ENCODE peak calls at places on chromosomes 16 and 17, in six cellular contexts. One of them, this sample, is unnamed.

GRCh38 chr17:78922876-78923498 is 2.2 kb downstream of the TIMP2 start:
- DNase-seq in ovary: peak
- DNase-seq in mammary epithelial cell: no peak
- DNase-seq in heart left ventricle: no peak
- DNase-seq in CD8-positive, alpha-beta T cell: no peak
- DNase-seq in neural progenitor cell: no peak
- DNase-seq in this sample: no peak

GRCh38 chr16:88754912-88755744 is 29.9 kb downstream of the PIEZO1 start:
- DNase-seq in ovary: no peak
- DNase-seq in mammary epithelial cell: peak
- DNase-seq in heart left ventricle: no peak
- DNase-seq in CD8-positive, alpha-beta T cell: peak
- DNase-seq in neural progenitor cell: peak
- DNase-seq in this sample: no peak

GRCh38 chr16:5175263-5175662 is 77.7 kb upstream of the EEF2KMT start:
- DNase-seq in ovary: no peak
- DNase-seq in mammary epithelial cell: no peak
- DNase-seq in heart left ventricle: no peak
- DNase-seq in CD8-positive, alpha-beta T cell: no peak
- DNase-seq in neural progenitor cell: no peak
- DNase-seq in this sample: no peak

GRCh38 chr17:2075336-2076056 is 20.6 kb downstream of the HIC1 start:
- DNase-seq in ovary: peak
- DNase-seq in mammary epithelial cell: peak
- DNase-seq in heart left ventricle: peak
- DNase-seq in CD8-positive, alpha-beta T cell: no peak
- DNase-seq in neural progenitor cell: peak
- DNase-seq in this sample: peak

GRCh38 chr16:30665155-30665829 is 7.1 kb downstream of the FBRS start:
- DNase-seq in ovary: no peak
- DNase-seq in mammary epithelial cell: no peak
- DNase-seq in heart left ventricle: no peak
- DNase-seq in CD8-positive, alpha-beta T cell: no peak
- DNase-seq in neural progenitor cell: no peak
- DNase-seq in this sample: no peak

GRCh38 chr17:44002141-44002848 is 2.1 kb upstream of the NAGS start:
- DNase-seq in ovary: no peak
- DNase-seq in mammary epithelial cell: peak
- DNase-seq in heart left ventricle: no peak
- DNase-seq in CD8-positive, alpha-beta T cell: no peak
- DNase-seq in neural progenitor cell: no peak
- DNase-seq in this sample: no peak

GRCh38 chr17:82858376-82859126 is 18.7 kb upstream of the ZNF750 start:
- DNase-seq in ovary: no peak
- DNase-seq in mammary epithelial cell: peak
- DNase-seq in heart left ventricle: no peak
- DNase-seq in CD8-positive, alpha-beta T cell: peak
- DNase-seq in neural progenitor cell: no peak
- DNase-seq in this sample: peak

GRCh38 chr17:9230861-9231260 is 209.6 kb downstream of the NTN1 start:
- DNase-seq in ovary: no peak
- DNase-seq in mammary epithelial cell: no peak
- DNase-seq in heart left ventricle: peak
- DNase-seq in CD8-positive, alpha-beta T cell: no peak
- DNase-seq in neural progenitor cell: no peak
- DNase-seq in this sample: no peak

GRCh38 chr17:55442953-55443683 is 21.5 kb upstream of the MMD start:
- DNase-seq in ovary: no peak
- DNase-seq in mammary epithelial cell: no peak
- DNase-seq in heart left ventricle: no peak
- DNase-seq in CD8-positive, alpha-beta T cell: no peak
- DNase-seq in neural progenitor cell: no peak
- DNase-seq in this sample: no peak

GRCh38 chr16:87163637-87164036 is 153.6 kb downstream of the C16orf95 start:
- DNase-seq in ovary: no peak
- DNase-seq in mammary epithelial cell: no peak
- DNase-seq in heart left ventricle: no peak
- DNase-seq in CD8-positive, alpha-beta T cell: no peak
- DNase-seq in neural progenitor cell: no peak
- DNase-seq in this sample: no peak

GRCh38 chr17:9244066-9245052 is 223.0 kb downstream of the NTN1 start:
- DNase-seq in ovary: peak
- DNase-seq in mammary epithelial cell: no peak
- DNase-seq in heart left ventricle: no peak
- DNase-seq in CD8-positive, alpha-beta T cell: no peak
- DNase-seq in neural progenitor cell: no peak
- DNase-seq in this sample: no peak

GRCh38 chr16:79950932-79951719 is 350.6 kb upstream of the MAF start:
- DNase-seq in ovary: no peak
- DNase-seq in mammary epithelial cell: no peak
- DNase-seq in heart left ventricle: no peak
- DNase-seq in CD8-positive, alpha-beta T cell: no peak
- DNase-seq in neural progenitor cell: no peak
- DNase-seq in this sample: no peak

GRCh38 chr16:87463722-87464690 is 28.8 kb downstream of the ZCCHC14 start:
- DNase-seq in ovary: no peak
- DNase-seq in mammary epithelial cell: no peak
- DNase-seq in heart left ventricle: no peak
- DNase-seq in CD8-positive, alpha-beta T cell: peak
- DNase-seq in neural progenitor cell: no peak
- DNase-seq in this sample: peak

GRCh38 chr17:77148109-77148958 is 7.6 kb downstream of the SEC14L1 start:
- DNase-seq in ovary: no peak
- DNase-seq in mammary epithelial cell: no peak
- DNase-seq in heart left ventricle: no peak
- DNase-seq in CD8-positive, alpha-beta T cell: no peak
- DNase-seq in neural progenitor cell: no peak
- DNase-seq in this sample: no peak

GRCh38 chr17:61403846-61404701 is 4.4 kb downstream of the TBX2 start:
- DNase-seq in ovary: peak
- DNase-seq in mammary epithelial cell: no peak
- DNase-seq in heart left ventricle: peak
- DNase-seq in CD8-positive, alpha-beta T cell: no peak
- DNase-seq in neural progenitor cell: peak
- DNase-seq in this sample: peak

GRCh38 chr16:77677129-77677528 is 45.2 kb upstream of the NUDT7 start:
- DNase-seq in ovary: no peak
- DNase-seq in mammary epithelial cell: peak
- DNase-seq in heart left ventricle: no peak
- DNase-seq in CD8-positive, alpha-beta T cell: no peak
- DNase-seq in neural progenitor cell: no peak
- DNase-seq in this sample: no peak

GRCh38 chr16:1543085-1543896 is 9.8 kb downstream of the TMEM204 start:
- DNase-seq in ovary: no peak
- DNase-seq in mammary epithelial cell: peak
- DNase-seq in heart left ventricle: peak
- DNase-seq in CD8-positive, alpha-beta T cell: peak
- DNase-seq in neural progenitor cell: peak
- DNase-seq in this sample: peak

GRCh38 chr17:80790021-80790765 is 201.4 kb upstream of the CHMP6 start:
- DNase-seq in ovary: no peak
- DNase-seq in mammary epithelial cell: no peak
- DNase-seq in heart left ventricle: no peak
- DNase-seq in CD8-positive, alpha-beta T cell: peak
- DNase-seq in neural progenitor cell: no peak
- DNase-seq in this sample: no peak

GRCh38 chr16:3954411-3954921 is 74.0 kb upstream of the CREBBP start:
- DNase-seq in ovary: peak
- DNase-seq in mammary epithelial cell: no peak
- DNase-seq in heart left ventricle: no peak
- DNase-seq in CD8-positive, alpha-beta T cell: no peak
- DNase-seq in neural progenitor cell: no peak
- DNase-seq in this sample: no peak

GRCh38 chr17:36864827-36865320 is 72.4 kb upstream of the LHX1 start:
- DNase-seq in ovary: no peak
- DNase-seq in mammary epithelial cell: no peak
- DNase-seq in heart left ventricle: no peak
- DNase-seq in CD8-positive, alpha-beta T cell: no peak
- DNase-seq in neural progenitor cell: no peak
- DNase-seq in this sample: no peak

GRCh38 chr16:69544099-69544498 is 21.7 kb upstream of the NFAT5 start:
- DNase-seq in ovary: no peak
- DNase-seq in mammary epithelial cell: no peak
- DNase-seq in heart left ventricle: no peak
- DNase-seq in CD8-positive, alpha-beta T cell: no peak
- DNase-seq in neural progenitor cell: no peak
- DNase-seq in this sample: no peak

GRCh38 chr17:75844530-75845057 is 390 bp upstream of the UNC13D start:
- DNase-seq in ovary: peak
- DNase-seq in mammary epithelial cell: peak
- DNase-seq in heart left ventricle: no peak
- DNase-seq in CD8-positive, alpha-beta T cell: no peak
- DNase-seq in neural progenitor cell: no peak
- DNase-seq in this sample: peak

GRCh38 chr17:75840779-75841123 is 3.5 kb downstream of the UNC13D start:
- DNase-seq in ovary: no peak
- DNase-seq in mammary epithelial cell: no peak
- DNase-seq in heart left ventricle: no peak
- DNase-seq in CD8-positive, alpha-beta T cell: no peak
- DNase-seq in neural progenitor cell: no peak
- DNase-seq in this sample: no peak

GRCh38 chr17:75842963-75843576 is 1.1 kb downstream of the UNC13D start:
- DNase-seq in ovary: no peak
- DNase-seq in mammary epithelial cell: no peak
- DNase-seq in heart left ventricle: no peak
- DNase-seq in CD8-positive, alpha-beta T cell: peak
- DNase-seq in neural progenitor cell: no peak
- DNase-seq in this sample: no peak

GRCh38 chr17:75843577-75844529 is at the start of gene UNC13D:
- DNase-seq in ovary: no peak
- DNase-seq in mammary epithelial cell: peak
- DNase-seq in heart left ventricle: no peak
- DNase-seq in CD8-positive, alpha-beta T cell: peak
- DNase-seq in neural progenitor cell: no peak
- DNase-seq in this sample: peak

DNA sequence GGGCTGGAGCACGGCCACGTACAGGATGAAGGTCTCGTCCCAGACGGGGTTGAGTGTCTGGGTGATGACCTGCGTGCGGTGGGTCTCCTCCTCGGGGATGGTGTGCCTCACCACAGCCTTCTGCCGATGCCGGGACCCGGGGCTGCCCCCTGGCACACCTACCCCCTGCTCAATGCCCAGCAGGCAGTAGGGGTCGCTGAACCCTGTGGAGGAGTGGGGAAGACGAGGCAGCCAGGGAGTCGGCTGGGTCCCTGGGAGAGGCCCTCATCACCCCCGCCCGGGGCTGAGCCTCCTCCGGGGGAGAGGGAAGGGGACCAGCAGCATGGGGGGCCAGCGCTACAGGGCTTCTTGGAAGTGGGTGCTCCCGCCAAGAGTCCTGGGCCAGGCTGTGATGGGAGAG is 1.8 kb downstream of the UNC13D start:
- DNase-seq in ovary: no peak
- DNase-seq in mammary epithelial cell: no peak
- DNase-seq in heart left ventricle: no peak
- DNase-seq in CD8-positive, alpha-beta T cell: no peak
- DNase-seq in neural progenitor cell: no peak
- DNase-seq in this sample: no peak
- H3K4me3 ChIP-seq in ovary: no peak
- H3K4me3 ChIP-seq in mammary epithelial cell: no peak
- H3K4me3 ChIP-seq in heart left ventricle: no peak
- H3K4me3 ChIP-seq in CD8-positive, alpha-beta T cell: peak
- H3K4me3 ChIP-seq in neural progenitor cell: no peak
- H3K4me3 ChIP-seq in this sample: peak

GRCh38 chr17:35775039-35775438 is 14.4 kb downstream of the C17orf50 start:
- DNase-seq in ovary: no peak
- DNase-seq in mammary epithelial cell: no peak
- DNase-seq in heart left ventricle: no peak
- DNase-seq in CD8-positive, alpha-beta T cell: no peak
- DNase-seq in neural progenitor cell: no peak
- DNase-seq in this sample: no peak
- H3K4me3 ChIP-seq in ovary: no peak
- H3K4me3 ChIP-seq in mammary epithelial cell: no peak
- H3K4me3 ChIP-seq in heart left ventricle: no peak
- H3K4me3 ChIP-seq in CD8-positive, alpha-beta T cell: no peak
- H3K4me3 ChIP-seq in neural progenitor cell: no peak
- H3K4me3 ChIP-seq in this sample: no peak

DNA sequence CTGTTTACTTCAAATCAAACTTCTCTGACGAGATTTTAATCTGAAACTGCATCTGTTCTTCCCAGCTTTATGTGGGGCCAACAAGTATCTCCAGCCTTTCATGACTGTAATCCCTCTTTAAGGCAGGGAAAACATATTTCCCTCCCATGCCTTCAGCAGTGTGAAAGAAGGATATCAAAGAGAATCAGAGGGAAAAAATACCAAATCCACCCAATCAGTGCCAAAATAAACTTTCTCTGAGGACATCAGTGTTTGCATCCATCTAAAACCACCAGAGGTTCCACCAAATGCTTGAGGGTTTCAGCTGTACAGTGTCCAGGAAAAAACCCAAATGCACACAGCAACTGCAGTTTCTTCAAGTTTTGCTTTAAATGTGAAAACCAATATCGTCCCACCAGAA is 14.5 kb downstream of the CMTM3 start:
- DNase-seq in ovary: no peak
- DNase-seq in mammary epithelial cell: peak
- DNase-seq in heart left ventricle: no peak
- DNase-seq in CD8-positive, alpha-beta T cell: no peak
- DNase-seq in neural progenitor cell: no peak
- DNase-seq in this sample: no peak
- H3K4me3 ChIP-seq in ovary: no peak
- H3K4me3 ChIP-seq in mammary epithelial cell: no peak
- H3K4me3 ChIP-seq in heart left ventricle: no peak
- H3K4me3 ChIP-seq in CD8-positive, alpha-beta T cell: no peak
- H3K4me3 ChIP-seq in neural progenitor cell: no peak
- H3K4me3 ChIP-seq in this sample: no peak

GRCh38 chr16:525520-526180 is 1.9 kb upstream of the CAPN15 start:
- DNase-seq in ovary: peak
- DNase-seq in mammary epithelial cell: peak
- DNase-seq in heart left ventricle: no peak
- DNase-seq in CD8-positive, alpha-beta T cell: peak
- DNase-seq in neural progenitor cell: no peak
- DNase-seq in this sample: no peak
- H3K4me3 ChIP-seq in ovary: no peak
- H3K4me3 ChIP-seq in mammary epithelial cell: peak
- H3K4me3 ChIP-seq in heart left ventricle: no peak
- H3K4me3 ChIP-seq in CD8-positive, alpha-beta T cell: no peak
- H3K4me3 ChIP-seq in neural progenitor cell: peak
- H3K4me3 ChIP-seq in this sample: peak

GRCh38 chr17:64125937-64126336 is 4.0 kb downstream of the ERN1 start:
- DNase-seq in ovary: no peak
- DNase-seq in mammary epithelial cell: no peak
- DNase-seq in heart left ventricle: no peak
- DNase-seq in CD8-positive, alpha-beta T cell: no peak
- DNase-seq in neural progenitor cell: no peak
- DNase-seq in this sample: no peak
- H3K4me3 ChIP-seq in ovary: no peak
- H3K4me3 ChIP-seq in mammary epithelial cell: no peak
- H3K4me3 ChIP-seq in heart left ventricle: no peak
- H3K4me3 ChIP-seq in CD8-positive, alpha-beta T cell: no peak
- H3K4me3 ChIP-seq in neural progenitor cell: no peak
- H3K4me3 ChIP-seq in this sample: no peak

This sample was measured in upper lobe of left lung.